ENCODE peak calls at places on chromosomes 13 and 19, in ten cellular contexts. A is esophagus muscularis mucosa; D is body of pancreas; T is left ventricle myocardium inferior; I is cardiac muscle cell; U is CD8-positive, alpha-beta T cell; V is ovary; K is heart right ventricle; X is K562; G is esophagus squamous epithelium. E is an unnamed sample.

GRCh38 chr13:72973234-72973633 is 85.6 kb upstream of the KLF5 start:
- DNase-seq in A (no peak), D (no peak), T (no peak), I (no peak), U (no peak), V (no peak), K (no peak), X (no peak), G (no peak), E (no peak)

GRCh38 chr19:35669974-35670373 is 3.7 kb downstream of the UPK1A start:
- DNase-seq in A (no peak), D (no peak), T (no peak), I (no peak), U (no peak), V (no peak), K (no peak), X (no peak), G (no peak), E (no peak)

GRCh38 chr19:47713046-47714021 is at the start of gene EHD2:
- DNase-seq in A (no peak), D (peak; percentile 50), T (peak; percentile 77), I (peak; percentile 86), U (no peak), V (peak; percentile 85), K (peak; percentile 86), X (peak; percentile 89), G (no peak), E (no peak)

GRCh38 chr13:44218501-44219240 is 155.0 kb upstream of the SERP2 start:
- DNase-seq in A (no peak), D (peak; percentile 83), T (peak; percentile 76), I (peak; percentile 66), U (no peak), V (no peak), K (peak; percentile 68), X (no peak), G (no peak), E (peak; percentile 90)

GRCh38 chr19:55213547-55213946 is 4.2 kb upstream of the PTPRH start:
- DNase-seq in A (no peak), D (no peak), T (no peak), I (no peak), U (no peak), V (no peak), K (no peak), X (no peak), G (no peak), E (no peak)

GRCh38 chr19:5031231-5032100 is 62.6 kb downstream of the KDM4B start:
- DNase-seq in A (peak; percentile 94), D (peak; percentile 82), T (peak; percentile 84), I (peak; percentile 80), U (peak; percentile 72), V (peak; percentile 77), K (peak; percentile 87), X (peak; percentile 85), G (peak; percentile 19), E (no peak)

GRCh38 chr19:35870798-35871197 is 2.4 kb downstream of the APLP1 start:
- DNase-seq in A (no peak), D (no peak), T (no peak), I (no peak), U (no peak), V (no peak), K (no peak), X (no peak), G (no peak), E (no peak)

GRCh38 chr19:49380391-49380790 is 7.7 kb upstream of the KASH5 start:
- DNase-seq in A (no peak), D (no peak), T (no peak), I (no peak), U (no peak), V (no peak), K (no peak), X (no peak), G (no peak), E (no peak)

GRCh38 chr13:45623516-45624090 is 8.1 kb upstream of the ERICH6B start:
- DNase-seq in A (peak; percentile 26), D (no peak), T (no peak), I (peak; percentile 29), U (no peak), V (no peak), K (no peak), X (peak; percentile 6), G (no peak), E (no peak)

GRCh38 chr13:45627656-45628055 is 12.1 kb upstream of the ERICH6B start:
- DNase-seq in A (no peak), D (no peak), T (no peak), I (no peak), U (no peak), V (no peak), K (no peak), X (no peak), G (no peak), E (no peak)

GRCh38 chr13:45626731-45627374 is 11.3 kb upstream of the ERICH6B start:
- DNase-seq in A (peak; percentile 14), D (no peak), T (no peak), I (peak; percentile 4), U (no peak), V (no peak), K (no peak), X (no peak), G (no peak), E (no peak)

DNA sequence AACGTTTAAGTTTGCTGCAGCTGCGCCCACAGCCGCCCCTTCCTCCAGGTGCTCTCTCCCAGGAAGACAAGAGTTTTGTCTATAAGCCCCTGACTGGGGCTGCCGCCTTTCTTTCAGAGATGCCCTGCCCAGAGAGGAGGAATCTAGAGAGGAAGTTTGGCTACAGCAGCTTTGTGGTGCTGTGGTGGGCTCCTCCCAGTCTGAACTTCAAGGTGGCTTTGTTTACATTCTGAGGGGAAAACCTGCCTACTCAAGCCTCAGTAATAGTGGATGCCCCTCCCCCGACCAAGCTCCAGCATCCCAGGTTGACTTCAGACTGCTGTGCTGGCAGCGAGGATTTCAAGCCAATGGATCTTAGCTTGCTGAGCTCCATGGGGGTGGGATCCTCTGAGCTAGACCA is 6.4 kb upstream of the ERICH6B start:
- DNase-seq in A (peak; percentile 50), D (no peak), T (no peak), I (no peak), U (no peak), V (no peak), K (no peak), X (no peak), G (no peak), E (no peak)
- TF ChIP-seq CTCF in A (no peak), D (no peak), T (no peak), I (no peak), U (no peak), V (no peak), K (no peak), X (no peak), G (no peak), E (no peak)

DNA sequence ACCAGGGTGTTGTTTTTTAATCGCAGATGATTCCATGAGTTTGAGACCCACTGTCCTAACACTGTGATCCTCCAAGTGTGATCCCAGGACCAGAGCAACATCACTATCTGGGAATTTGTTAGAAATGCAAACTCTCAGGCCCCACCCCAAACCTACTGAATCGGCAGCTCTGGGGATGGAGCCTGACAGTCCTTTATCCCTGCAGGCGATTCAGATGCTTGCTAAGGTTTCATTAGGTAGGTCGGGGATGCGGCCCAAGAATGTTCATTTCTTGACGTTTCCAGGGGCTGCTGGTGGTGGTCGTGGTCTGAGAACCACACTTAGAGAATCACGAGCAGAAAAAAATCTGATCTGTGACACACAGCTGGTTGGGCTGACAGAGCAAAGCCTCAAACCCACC is 1.4 kb upstream of the FARP1 start:
- DNase-seq in A (no peak), D (no peak), T (no peak), I (no peak), U (no peak), V (no peak), K (no peak), X (no peak), G (no peak), E (no peak)
- H3K4me3 ChIP-seq in A (no peak overlapping the region), D (no peak overlapping the region), T (no peak overlapping the region), I (no peak overlapping the region), U (no peak overlapping the region), V (no peak overlapping the region), K (no peak overlapping the region), X (no peak overlapping the region), G (no peak overlapping the region), E (peak overlapping the region; percentile 73)

GRCh38 chr19:45070214-45070613 is 6.1 kb downstream of the ZNF296 start:
- DNase-seq in A (no peak), D (no peak), T (no peak), I (no peak), U (no peak), V (no peak), K (no peak), X (no peak), G (no peak), E (no peak)

GRCh38 chr19:45066921-45067661 is 9.2 kb downstream of the ZNF296 start:
- DNase-seq in A (no peak), D (no peak), T (no peak), I (no peak), U (no peak), V (no peak), K (no peak), X (no peak), G (no peak), E (no peak)

GRCh38 chr19:45069056-45069455 is 7.2 kb downstream of the ZNF296 start:
- DNase-seq in A (no peak), D (no peak), T (peak; percentile 21), I (peak; percentile 26), U (no peak), V (no peak), K (no peak), X (peak; percentile 30), G (no peak), E (no peak)

GRCh38 chr19:45070861-45071544 is 5.3 kb downstream of the ZNF296 start:
- DNase-seq in A (no peak), D (no peak), T (no peak), I (no peak), U (no peak), V (no peak), K (no peak), X (no peak), G (no peak), E (no peak)

GRCh38 chr19:45068041-45068440 is 8.2 kb downstream of the ZNF296 start:
- DNase-seq in A (no peak), D (no peak), T (no peak), I (no peak), U (no peak), V (no peak), K (no peak), X (no peak), G (no peak), E (no peak)
- H3K27ac ChIP-seq in A (no peak overlapping the region), D (no peak overlapping the region), T (no peak overlapping the region), I (no peak overlapping the region), U (no peak overlapping the region), V (no peak overlapping the region), K (no peak overlapping the region), X (no peak overlapping the region), G (no peak overlapping the region), E (no peak overlapping the region)

DNA sequence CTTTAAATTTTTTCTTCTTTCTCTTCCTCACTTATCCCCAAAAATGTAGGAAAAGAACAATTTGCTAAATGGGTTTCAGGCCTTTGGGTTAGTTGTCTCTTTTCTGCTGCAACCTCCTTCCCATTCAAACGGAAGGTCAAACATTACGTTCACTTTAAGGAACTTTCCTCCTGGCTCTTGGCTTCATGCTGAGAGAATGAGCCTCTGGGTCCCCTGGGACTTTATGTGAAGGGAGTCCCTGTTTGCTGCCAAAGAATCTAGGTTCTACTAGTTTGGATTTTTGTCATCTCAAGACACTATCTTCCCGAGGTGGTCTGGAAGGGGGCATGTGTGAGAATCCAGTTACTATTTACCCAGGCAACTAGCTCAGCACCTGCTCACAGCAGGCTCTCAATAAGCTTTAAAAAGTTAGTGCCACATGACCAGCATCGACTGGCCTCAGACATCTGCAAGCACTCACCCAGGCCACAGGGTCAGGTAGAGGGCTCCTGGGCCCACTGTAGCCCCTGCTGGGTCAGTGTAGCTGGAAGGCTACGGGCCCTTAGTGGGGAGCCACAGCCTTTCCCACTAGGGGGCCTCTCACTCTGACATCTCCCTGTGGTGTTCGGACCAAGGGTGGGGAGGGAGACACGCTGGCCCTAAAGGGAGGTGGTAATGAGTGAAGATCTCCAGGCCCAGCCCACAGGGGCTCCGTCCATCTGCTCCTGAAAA is 40.5 kb downstream of the FAM124A start:
- DNase-seq in A (no peak), D (no peak), T (no peak), I (no peak), U (no peak), V (no peak), K (no peak), X (peak; percentile 27), G (no peak), E (no peak)
- TF ChIP-seq CTCF in A (no peak), D (no peak), T (peak; percentile 31), I (peak; percentile 14), U (no peak), V (no peak), K (no peak), X (no peak), G (no peak), E (no peak)